ENCODE peak calls at places on chromosomes 3 and 15, in four cellular contexts. J is sigmoid colon, A is psoas muscle, M is uterus. Z is an unnamed sample.

GRCh38 chr3:165339753-165340152 is 143.6 kb upstream of the SLITRK3 start:
- DNase-seq in J (no peak), A (no peak), M (no peak), Z (no peak)

GRCh38 chr3:78645628-78646310 is 1122.0 kb downstream of the ROBO1 start:
- DNase-seq in A (no peak), J (no peak), M (no peak), Z (no peak)

GRCh38 chr3:119559441-119559963 is at the start of gene CD80:
- DNase-seq in M (no peak), A (peak), J (peak), Z (peak)

GRCh38 chr15:40092416-40093223 is 16.1 kb downstream of the BMF start:
- DNase-seq in A (peak), J (peak), M (peak), Z (peak)

GRCh38 chr3:130918328-130918727 is 24.4 kb downstream of the ATP2C1 start:
- DNase-seq in A (no peak), M (no peak), J (no peak), Z (no peak)

GRCh38 chr3:142866841-142867631 is 21.8 kb downstream of the PCOLCE2 start:
- DNase-seq in J (no peak), M (no peak), A (no peak), Z (no peak)

GRCh38 chr3:71702131-71703024 is 22.8 kb downstream of the EIF4E3 start:
- DNase-seq in M (no peak), A (no peak), J (no peak), Z (no peak)

GRCh38 chr3:126199256-126199655 is 18.9 kb upstream of the ALDH1L1 start:
- DNase-seq in A (no peak), J (no peak), M (no peak), Z (no peak)

GRCh38 chr15:97009036-97009555 is 678.6 kb downstream of the NR2F2 start:
- DNase-seq in M (no peak), J (no peak), A (no peak), Z (no peak)

GRCh38 chr15:82172506-82172905 is 90.0 kb downstream of the EFL1 start:
- DNase-seq in M (no peak), A (no peak), J (no peak), Z (no peak)

GRCh38 chr15:74258456-74259323 is 22.6 kb downstream of the CCDC33 start:
- DNase-seq in A (no peak), M (no peak), J (no peak), Z (no peak)

GRCh38 chr15:58665676-58666075 is 83.8 kb downstream of the ADAM10 start:
- DNase-seq in M (no peak), J (no peak), A (no peak), Z (no peak)

GRCh38 chr15:58669108-58669507 is 80.4 kb downstream of the ADAM10 start:
- DNase-seq in A (no peak), J (no peak), M (no peak), Z (no peak)

DNA sequence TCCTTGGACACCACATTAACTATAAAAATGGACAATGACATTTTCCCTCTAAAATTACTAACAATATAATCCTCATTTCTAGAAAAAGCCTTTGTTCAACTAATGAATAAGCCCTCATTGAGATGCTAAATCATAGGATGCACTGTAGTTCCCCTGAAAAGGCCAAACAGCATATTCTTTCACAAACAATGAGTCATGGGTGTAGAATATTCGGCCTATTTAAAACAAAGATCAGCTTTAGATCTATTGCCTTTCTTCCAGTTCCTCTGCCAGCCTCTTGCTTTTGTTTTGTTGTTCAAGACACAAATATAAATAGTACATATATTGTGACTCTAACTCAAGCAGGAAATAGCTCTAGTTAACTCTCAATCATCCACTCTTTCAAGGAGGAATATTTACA is 82.5 kb downstream of the ADAM10 start:
- DNase-seq in M (no peak), A (no peak), J (no peak), Z (no peak)
- H3K27ac ChIP-seq in M (no peak), A (no peak), J (no peak), Z (peak)

DNA sequence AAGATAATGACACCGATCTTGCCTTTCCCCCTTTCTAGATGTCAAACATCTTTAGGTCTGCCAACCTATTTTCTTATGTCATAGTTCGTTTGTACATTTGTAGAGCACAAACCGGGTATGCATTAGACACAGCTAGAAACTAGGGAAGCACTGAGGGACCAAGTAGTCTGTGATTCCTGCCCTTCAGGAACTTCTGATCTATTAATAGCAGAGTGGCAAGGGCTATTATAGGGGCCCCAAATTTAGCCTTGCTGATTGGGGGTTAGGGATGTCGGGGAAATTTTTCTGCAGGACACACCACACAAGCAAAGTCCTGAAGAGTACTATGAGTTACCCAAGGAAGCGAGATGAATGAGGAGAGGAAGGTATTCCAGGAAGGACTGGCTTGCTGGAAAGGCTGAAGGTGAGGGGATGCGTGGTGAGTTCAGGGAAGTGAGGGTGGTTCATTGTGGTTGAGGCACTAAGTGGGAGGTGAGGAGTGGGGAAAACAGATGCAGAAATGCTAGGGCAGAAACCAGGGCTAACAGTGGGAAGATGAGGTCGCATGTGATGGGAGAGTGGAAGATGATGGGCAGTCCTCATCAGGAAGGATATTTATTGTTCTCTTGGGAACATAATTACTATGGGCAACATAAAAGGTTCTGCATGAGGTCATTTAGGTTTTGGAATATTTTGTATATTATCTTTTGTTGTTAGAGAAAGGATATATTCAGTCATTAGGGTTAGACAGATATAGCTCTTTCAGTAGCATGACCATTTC is 144.3 kb downstream of the CMSS1 start:
- DNase-seq in A (no peak), M (no peak), J (no peak), Z (no peak)
- H3K27ac ChIP-seq in A (peak), M (peak), J (peak), Z (no peak)

GRCh38 chr15:66080791-66081475 is 172.6 kb downstream of the MEGF11 start:
- DNase-seq in A (no peak), J (peak), M (no peak), Z (no peak)
- H3K27ac ChIP-seq in A (no peak), J (no peak), M (no peak), Z (no peak)

DNA sequence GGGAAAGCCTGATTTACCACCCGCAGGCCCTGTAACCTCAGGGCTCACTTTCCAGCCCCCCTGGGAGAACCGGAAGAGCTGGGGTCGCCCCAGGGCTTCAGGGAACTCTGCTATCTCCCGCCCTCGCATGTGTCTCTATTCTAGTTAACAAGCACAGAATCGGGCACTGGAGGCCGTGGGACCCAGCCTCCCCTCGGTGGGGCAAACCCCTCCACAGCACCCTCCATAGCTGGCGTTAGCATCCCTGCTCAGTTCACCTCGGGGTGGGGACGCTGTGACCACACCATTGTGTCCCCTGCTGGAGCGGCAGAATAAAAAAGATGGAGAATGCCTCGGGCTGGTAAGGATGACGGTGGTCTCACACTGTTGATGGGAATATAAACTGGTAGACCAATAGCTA is 3.5 kb upstream of the LRRC15 start:
- DNase-seq in M (no peak), A (no peak), J (no peak), Z (no peak)
- H3K27ac ChIP-seq in M (no peak), A (no peak), J (no peak), Z (no peak)